ENCODE peak calls at places on chromosomes 12 and 14, in six cellular contexts. F is left lung, B is tibial nerve, T is lung, X is right lobe of liver, U is endodermal cell. D is an unnamed sample.

GRCh38 chr12:58081488-58081887 is 140.1 kb downstream of the ATP23 start:
- DNase-seq in X (no peak), T (no peak), F (no peak), B (no peak), U (no peak), D (no peak)

GRCh38 chr14:80764496-80764895 is 177.0 kb downstream of the CEP128 start:
- DNase-seq in X (no peak), F (no peak), U (no peak), T (no peak), B (no peak), D (no peak)

GRCh38 chr14:51394391-51394790 is 154.3 kb downstream of the TMX1 start:
- DNase-seq in B (no peak), X (no peak), U (no peak), F (no peak), T (no peak), D (no peak)

GRCh38 chr12:8038659-8039114 is 6.2 kb downstream of the FOXJ2 start:
- DNase-seq in F (peak), T (peak), U (peak), B (no peak), X (no peak), D (no peak)

GRCh38 chr14:74573421-74574091 is 38.5 kb downstream of the LTBP2 start:
- DNase-seq in X (no peak), U (peak), T (no peak), F (no peak), B (no peak), D (peak)

GRCh38 chr14:105389976-105390848 is 8.1 kb upstream of the TEX22 start:
- DNase-seq in U (no peak), B (no peak), F (no peak), T (no peak), X (no peak), D (peak)

GRCh38 chr14:36356862-36357261 is 36.4 kb upstream of the MBIP start:
- DNase-seq in X (no peak), U (no peak), T (no peak), F (no peak), B (no peak), D (no peak)

GRCh38 chr14:68449565-68450295 is 343.1 kb downstream of the ZFP36L1 start:
- DNase-seq in X (no peak), U (peak), B (no peak), T (no peak), F (no peak), D (no peak)

GRCh38 chr14:51293926-51294290 is 53.9 kb downstream of the TMX1 start:
- DNase-seq in F (no peak), U (no peak), B (no peak), X (no peak), T (no peak), D (no peak)

GRCh38 chr12:27940756-27941402 is 31.7 kb downstream of the PTHLH start:
- DNase-seq in B (peak), U (peak), T (peak), X (peak), F (peak), D (no peak)

GRCh38 chr14:89041245-89041585 is 216.8 kb downstream of the TTC8 start:
- DNase-seq in T (peak), B (no peak), U (no peak), X (peak), F (peak), D (no peak)

GRCh38 chr12:19712041-19712440 is 272.7 kb downstream of the AEBP2 start:
- DNase-seq in F (no peak), B (no peak), U (no peak), T (no peak), X (no peak), D (no peak)

GRCh38 chr12:90627180-90627896 is 327.6 kb downstream of the CCER1 start:
- DNase-seq in B (no peak), T (no peak), X (no peak), U (no peak), F (no peak), D (peak)

DNA sequence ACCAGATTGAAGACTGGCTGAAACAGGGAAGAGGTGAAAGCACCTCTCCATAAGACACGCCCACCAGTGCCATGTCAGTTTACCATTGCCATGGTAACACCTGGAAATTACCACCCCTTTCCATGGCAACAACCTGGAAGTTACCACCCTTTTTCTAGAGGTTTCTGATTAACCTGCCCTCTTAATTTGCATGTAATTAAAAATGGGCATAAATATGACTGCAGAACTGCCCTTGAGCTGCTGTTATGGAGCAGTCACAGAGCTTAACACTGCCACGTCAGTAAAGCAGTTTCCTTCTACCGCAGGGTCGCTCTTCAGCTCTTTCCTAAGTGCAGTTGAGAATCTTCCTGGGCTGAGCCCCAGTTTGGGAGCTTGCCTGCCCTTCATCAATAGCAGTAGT is 55.2 kb downstream of the RASSF3 start:
- DNase-seq in X (no peak), B (no peak), U (peak), T (no peak), F (no peak), D (no peak)
- H3K27ac ChIP-seq in X (no peak), B (no peak), U (no peak), T (peak), F (peak), D (no peak)

DNA sequence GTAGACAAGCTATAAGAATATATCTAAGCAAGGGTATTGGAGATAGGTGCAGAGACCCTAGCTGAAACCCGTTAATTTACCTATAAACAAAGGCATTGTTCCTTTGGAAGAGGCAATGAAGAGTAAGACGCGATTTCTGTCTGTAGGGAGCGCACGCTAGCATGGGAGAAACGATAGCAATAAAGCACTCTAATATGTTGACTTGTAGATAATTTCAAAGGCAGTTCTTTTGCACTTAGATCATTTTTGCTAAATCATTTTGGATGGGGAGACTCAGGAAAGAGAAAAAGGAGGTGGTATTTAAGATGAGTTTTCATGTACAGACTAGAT is 648 bp downstream of the CCDC77 start:
- DNase-seq in U (peak), F (no peak), B (no peak), X (no peak), T (no peak), D (no peak)
- TF ChIP-seq CTCF in U (peak), F (no peak), B (no peak), X (no peak), T (no peak), D (peak)

DNA sequence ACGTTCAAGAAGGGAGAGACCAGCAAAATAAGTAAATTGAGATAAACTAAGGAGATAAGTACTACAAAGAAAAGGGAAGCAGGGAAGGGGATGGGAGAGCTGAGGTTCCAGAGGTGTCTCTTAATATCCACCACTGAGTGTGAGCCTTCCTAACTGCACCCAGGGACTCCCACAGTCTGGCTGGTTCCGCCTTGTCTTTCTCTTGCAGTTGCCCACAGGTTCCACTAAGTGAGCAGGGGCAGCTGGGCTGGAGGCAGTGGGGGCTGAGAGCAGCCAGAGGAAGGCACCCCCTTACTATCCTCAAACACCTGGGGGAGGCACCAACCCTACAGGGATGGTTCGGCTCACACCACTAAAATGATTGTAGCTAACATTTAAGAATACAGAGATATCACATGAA is 214.9 kb downstream of the SLC41A2 start:
- DNase-seq in U (no peak), X (no peak), T (no peak), B (no peak), F (no peak), D (no peak)
- H3K4me3 ChIP-seq in U (no peak), X (no peak), T (no peak), B (no peak), F (no peak), D (no peak)

GRCh38 chr12:93127107-93127560 is 198.0 kb upstream of the EEA1 start:
- DNase-seq in X (peak), U (no peak), F (peak), T (no peak), B (no peak), D (no peak)

GRCh38 chr12:93126069-93126474 is 197.0 kb upstream of the EEA1 start:
- DNase-seq in B (no peak), X (no peak), T (no peak), U (no peak), F (no peak), D (no peak)

GRCh38 chr12:93128332-93128707 is 199.2 kb upstream of the EEA1 start:
- DNase-seq in T (peak), X (no peak), F (peak), B (no peak), U (no peak), D (no peak)

GRCh38 chr12:93125126-93125525 is 196.0 kb upstream of the EEA1 start:
- DNase-seq in U (no peak), T (no peak), F (no peak), X (no peak), B (no peak), D (no peak)

DNA sequence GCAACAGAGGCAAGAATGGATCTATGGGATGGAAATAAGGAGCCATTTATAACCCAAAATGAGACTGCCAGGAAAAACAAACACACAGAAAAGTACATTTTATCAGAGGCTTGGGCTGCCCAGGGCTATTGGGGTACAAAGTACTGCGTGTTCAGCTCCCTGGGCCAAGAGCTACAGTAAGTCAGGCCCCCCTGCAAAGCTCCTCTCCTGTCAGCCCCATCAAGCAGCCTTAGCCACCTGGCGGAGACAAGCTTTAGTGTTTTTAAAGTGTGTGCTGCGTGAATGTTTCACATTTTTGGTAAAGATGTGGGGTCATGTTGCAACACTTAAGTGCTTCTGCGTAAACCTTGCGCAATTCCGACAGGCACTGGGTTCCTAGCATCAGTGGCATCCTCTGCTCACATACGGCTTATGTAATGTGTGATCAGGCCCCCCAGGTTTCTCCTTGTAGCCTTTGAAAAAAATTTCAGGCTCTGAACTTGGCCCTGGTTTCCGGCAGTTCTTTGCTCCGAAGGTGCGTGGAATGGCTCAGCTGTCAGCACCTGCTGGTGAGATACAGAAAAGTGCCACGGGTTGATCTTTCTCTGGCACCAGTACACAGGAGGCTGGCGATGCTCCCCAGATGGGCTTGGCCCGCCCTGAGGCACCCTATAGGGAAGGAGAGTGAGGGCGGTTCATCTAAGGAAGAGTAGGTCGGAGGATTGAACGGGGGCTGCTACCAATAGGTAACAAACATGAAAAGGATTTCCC is 198.7 kb upstream of the EEA1 start:
- DNase-seq in F (peak), T (peak), X (peak), B (no peak), U (peak), D (no peak)
- H3K27ac ChIP-seq in F (peak), T (peak), X (peak), B (no peak), U (no peak), D (peak)